ENCODE peak calls at places on chromosomes 3 and 15, in four cellular contexts. One of them, this sample, is unnamed.
A peak's percentile ranks its signal among the peaks of the same experiment; 100 is the strongest.

GRCh38 chr15:64014995-64015394 is 31.3 kb downstream of the DAPK2 start:
- DNase-seq in HepG2: no peak
- DNase-seq in SK-N-SH: no peak
- DNase-seq in GM12878: no peak
- DNase-seq in this sample: no peak

GRCh38 chr15:55791576-55792400 is 48.8 kb upstream of the PRTG start:
- DNase-seq in SK-N-SH: no peak
- DNase-seq in HepG2: no peak
- DNase-seq in GM12878: no peak
- DNase-seq in this sample: no peak

GRCh38 chr15:91945385-91945784 is 91.9 kb downstream of the SLCO3A1 start:
- DNase-seq in GM12878: no peak
- DNase-seq in SK-N-SH: no peak
- DNase-seq in HepG2: no peak
- DNase-seq in this sample: no peak

GRCh38 chr15:63599401-63600000 is 2.3 kb downstream of the FBXL22 start:
- DNase-seq in GM12878: no peak
- DNase-seq in HepG2: peak; percentile 34
- DNase-seq in SK-N-SH: peak; percentile 35
- DNase-seq in this sample: peak; percentile 16

GRCh38 chr15:40769310-40770146 is at the start of gene C15orf62:
- DNase-seq in SK-N-SH: peak; percentile 75
- DNase-seq in GM12878: peak; percentile 53
- DNase-seq in HepG2: no peak
- DNase-seq in this sample: no peak

GRCh38 chr3:195385526-195385925 is 57.3 kb downstream of the ACAP2 start:
- DNase-seq in HepG2: no peak
- DNase-seq in GM12878: no peak
- DNase-seq in SK-N-SH: no peak
- DNase-seq in this sample: no peak

GRCh38 chr3:109924196-109924595 is 586.9 kb upstream of the DPPA4 start:
- DNase-seq in HepG2: no peak
- DNase-seq in GM12878: no peak
- DNase-seq in SK-N-SH: no peak
- DNase-seq in this sample: no peak

GRCh38 chr15:65421360-65422215 is 1.2 kb downstream of the IGDCC4 start:
- DNase-seq in SK-N-SH: peak; percentile 62
- DNase-seq in HepG2: no peak
- DNase-seq in GM12878: no peak
- DNase-seq in this sample: peak; percentile 79

GRCh38 chr3:144053121-144053520 is 81.5 kb downstream of the DIPK2A start:
- DNase-seq in SK-N-SH: no peak
- DNase-seq in HepG2: no peak
- DNase-seq in GM12878: no peak
- DNase-seq in this sample: no peak

GRCh38 chr3:186241910-186242821 is 119.9 kb downstream of the DGKG start:
- DNase-seq in HepG2: peak; percentile 92
- DNase-seq in SK-N-SH: peak; percentile 47
- DNase-seq in GM12878: no peak
- DNase-seq in this sample: peak; percentile 83

GRCh38 chr3:126439346-126439967 is 36.2 kb downstream of the ZXDC start:
- DNase-seq in SK-N-SH: no peak
- DNase-seq in GM12878: no peak
- DNase-seq in HepG2: no peak
- DNase-seq in this sample: no peak

GRCh38 chr3:14962762-14963161 is 15.4 kb downstream of the NR2C2 start:
- DNase-seq in GM12878: no peak
- DNase-seq in SK-N-SH: no peak
- DNase-seq in HepG2: no peak
- DNase-seq in this sample: no peak

GRCh38 chr3:187291512-187292132 is at the start of gene MASP1:
- DNase-seq in GM12878: no peak
- DNase-seq in SK-N-SH: no peak
- DNase-seq in HepG2: peak; percentile 12
- DNase-seq in this sample: no peak

GRCh38 chr15:56245871-56246814 is 2.5 kb upstream of the RFX7 start:
- DNase-seq in HepG2: peak; percentile 82
- DNase-seq in GM12878: peak; percentile 75
- DNase-seq in SK-N-SH: peak; percentile 75
- DNase-seq in this sample: peak; percentile 84

GRCh38 chr15:75758071-75758872 is 45.6 kb upstream of the CSPG4 start:
- DNase-seq in GM12878: peak; percentile 38
- DNase-seq in HepG2: peak; percentile 77
- DNase-seq in SK-N-SH: peak; percentile 89
- DNase-seq in this sample: peak; percentile 93

GRCh38 chr15:74725845-74726773 is 781 bp upstream of the CYP1A1 start:
- DNase-seq in SK-N-SH: peak; percentile 79
- DNase-seq in GM12878: no peak
- DNase-seq in HepG2: peak; percentile 46
- DNase-seq in this sample: peak; percentile 56

GRCh38 chr3:24683090-24683489 is 188.4 kb upstream of the THRB start:
- DNase-seq in SK-N-SH: no peak
- DNase-seq in HepG2: peak; percentile 55
- DNase-seq in GM12878: no peak
- DNase-seq in this sample: no peak

GRCh38 chr15:35980719-35981118 is 434.8 kb upstream of the DPH6 start:
- DNase-seq in HepG2: no peak
- DNase-seq in GM12878: no peak
- DNase-seq in SK-N-SH: no peak
- DNase-seq in this sample: no peak

GRCh38 chr3:111932962-111933361 is 45.9 kb upstream of the ABHD10 start:
- DNase-seq in HepG2: no peak
- DNase-seq in SK-N-SH: no peak
- DNase-seq in GM12878: no peak
- DNase-seq in this sample: no peak

GRCh38 chr3:50423543-50423942 is 64.2 kb upstream of the TMEM115 start:
- DNase-seq in HepG2: peak; percentile 50
- DNase-seq in GM12878: no peak
- DNase-seq in SK-N-SH: no peak
- DNase-seq in this sample: no peak

DNA sequence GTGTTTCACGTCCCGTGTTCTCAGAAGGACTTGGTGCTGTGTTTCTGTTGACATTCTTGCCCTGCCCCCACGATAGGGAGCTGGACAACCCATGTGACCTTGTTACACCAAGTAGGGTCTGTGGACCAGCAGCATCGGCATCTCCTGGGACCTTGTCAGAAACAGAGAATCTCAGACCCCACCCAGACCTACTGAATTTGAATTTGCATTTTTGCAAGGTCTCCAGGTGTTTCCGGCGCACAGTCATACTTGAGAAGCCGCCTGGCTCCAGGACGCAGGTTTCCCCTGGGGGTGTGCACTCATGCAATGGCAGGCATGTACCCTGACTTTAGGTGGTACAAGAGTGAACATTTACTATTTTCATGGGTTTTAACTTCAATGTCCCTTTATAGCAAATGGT is 117.9 kb downstream of the TLE3 start:
- DNase-seq in GM12878: peak; percentile 79
- DNase-seq in SK-N-SH: no peak
- DNase-seq in HepG2: no peak
- DNase-seq in this sample: no peak
- TF ChIP-seq POLR2AphosphoS5 in GM12878: no peak
- TF ChIP-seq POLR2AphosphoS5 in SK-N-SH: no peak
- TF ChIP-seq POLR2AphosphoS5 in HepG2: no peak
- TF ChIP-seq POLR2AphosphoS5 in this sample: no peak

GRCh38 chr15:68415501-68416157 is 16.3 kb downstream of the ITGA11 start:
- DNase-seq in SK-N-SH: no peak
- DNase-seq in GM12878: no peak
- DNase-seq in HepG2: no peak
- DNase-seq in this sample: peak; percentile 51
- TF ChIP-seq NFIC in SK-N-SH: no peak
- TF ChIP-seq NFIC in GM12878: no peak
- TF ChIP-seq NFIC in HepG2: no peak
- TF ChIP-seq NFIC in this sample: no peak

DNA sequence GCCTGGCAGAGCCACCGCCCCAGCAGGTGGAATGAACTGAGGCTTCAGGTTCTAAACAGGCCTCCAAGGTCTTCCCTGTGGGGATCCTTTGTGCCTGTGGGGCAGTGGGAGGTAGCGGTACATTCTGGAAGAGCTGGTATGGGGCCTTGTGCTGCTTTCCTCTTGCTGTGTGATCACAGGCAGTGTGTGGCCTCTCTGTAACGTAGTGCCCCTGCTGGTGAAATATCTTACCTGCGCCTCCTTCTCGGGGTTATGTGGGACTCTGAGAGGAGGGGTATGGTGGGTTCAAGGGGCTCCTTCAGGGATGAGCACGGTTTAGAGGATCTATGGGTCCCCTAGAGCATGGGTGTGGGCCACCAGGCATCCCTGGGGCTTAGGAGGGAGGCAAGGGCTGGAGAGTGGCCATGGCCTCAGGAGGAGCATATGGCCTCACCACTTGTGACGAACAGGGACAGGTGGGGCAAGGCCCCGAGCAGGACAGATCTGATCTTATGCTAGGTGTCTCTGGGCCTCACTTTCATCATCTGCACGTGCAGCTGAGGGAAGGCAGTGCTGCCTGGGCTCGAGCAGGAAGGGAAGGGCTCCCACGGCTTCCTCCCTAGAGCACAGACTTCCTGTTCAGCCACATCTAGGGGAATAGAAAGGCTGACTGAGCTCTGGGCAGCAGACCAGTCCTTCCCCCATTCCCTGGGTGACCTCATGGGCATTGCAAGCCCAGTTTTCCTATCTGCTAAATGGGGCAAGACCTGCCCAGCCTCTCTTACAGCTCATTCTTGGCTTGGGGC is 1.9 kb upstream of the ALS2CL start:
- DNase-seq in GM12878: no peak
- DNase-seq in SK-N-SH: peak; percentile 47
- DNase-seq in HepG2: no peak
- DNase-seq in this sample: peak; percentile 51
- TF ChIP-seq POLR2AphosphoS5 in GM12878: no peak
- TF ChIP-seq POLR2AphosphoS5 in SK-N-SH: no peak
- TF ChIP-seq POLR2AphosphoS5 in HepG2: no peak
- TF ChIP-seq POLR2AphosphoS5 in this sample: no peak

GRCh38 chr15:67144609-67145306 is 79.4 kb downstream of the SMAD3 start:
- DNase-seq in GM12878: no peak
- DNase-seq in SK-N-SH: no peak
- DNase-seq in HepG2: no peak
- DNase-seq in this sample: no peak
- TF ChIP-seq NFIC in GM12878: no peak
- TF ChIP-seq NFIC in SK-N-SH: no peak
- TF ChIP-seq NFIC in HepG2: no peak
- TF ChIP-seq NFIC in this sample: no peak

GRCh38 chr3:190486201-190486865 is 27.6 kb upstream of the IL1RAP start:
- DNase-seq in SK-N-SH: no peak
- DNase-seq in GM12878: no peak
- DNase-seq in HepG2: no peak
- DNase-seq in this sample: no peak
- TF ChIP-seq POLR2AphosphoS5 in SK-N-SH: no peak
- TF ChIP-seq POLR2AphosphoS5 in GM12878: no peak
- TF ChIP-seq POLR2AphosphoS5 in HepG2: no peak
- TF ChIP-seq POLR2AphosphoS5 in this sample: no peak

DNA sequence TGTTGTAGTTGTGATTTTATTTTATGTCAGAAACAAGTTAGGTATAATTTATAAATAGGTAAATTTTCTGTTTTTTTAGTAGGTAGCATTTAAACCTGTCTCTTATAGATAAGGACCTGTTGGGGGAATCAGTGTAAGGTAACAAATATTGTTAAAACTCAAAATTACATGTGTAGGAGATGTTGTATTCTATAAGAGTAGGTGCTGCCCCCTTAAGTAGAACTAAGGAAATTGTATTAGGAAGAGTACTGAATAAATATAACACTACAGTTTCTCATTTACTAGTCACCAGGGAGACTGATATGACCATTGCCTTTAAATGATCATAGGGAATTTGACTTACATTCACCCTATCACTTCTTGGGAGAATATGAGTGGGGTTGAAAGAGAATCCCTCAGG is 31.2 kb downstream of the SLC25A36 start:
- DNase-seq in HepG2: peak; percentile 41
- DNase-seq in SK-N-SH: no peak
- DNase-seq in GM12878: no peak
- DNase-seq in this sample: no peak
- TF ChIP-seq NFIC in HepG2: no peak
- TF ChIP-seq NFIC in SK-N-SH: no peak
- TF ChIP-seq NFIC in GM12878: no peak
- TF ChIP-seq NFIC in this sample: no peak